ENCODE peak calls at places on chromosomes 3 and 15, in six cellular contexts. H is PC-3; W is occipital lobe; F is CD4-positive, alpha-beta T cell; V is nephron progenitor cell; P is thyroid gland. Z is an unnamed sample.

GRCh38 chr15:57345584-57345983 is 30.7 kb upstream of the CGNL1 start:
- DNase-seq in W (no peak), F (no peak), V (peak; percentile 22), H (peak; percentile 19), P (no peak), Z (no peak)

GRCh38 chr3:113097821-113098516 is 107.2 kb downstream of the GTPBP8 start:
- DNase-seq in W (no peak), F (no peak), P (no peak), H (peak; percentile 97), V (no peak), Z (peak; percentile 82)

GRCh38 chr3:194555175-194556062 is 68.6 kb upstream of the ATP13A3 start:
- DNase-seq in H (no peak), V (no peak), P (peak; percentile 54), W (no peak), F (no peak), Z (no peak)

GRCh38 chr3:32460031-32460749 is 42.5 kb downstream of the CMTM6 start:
- DNase-seq in H (no peak), P (no peak), W (no peak), F (peak; percentile 74), V (peak; percentile 29), Z (no peak)

GRCh38 chr15:50262533-50262932 is 3.0 kb downstream of the HDC start:
- DNase-seq in P (no peak), W (no peak), F (no peak), V (no peak), H (no peak), Z (no peak)

GRCh38 chr15:65249641-65250040 is 37.0 kb downstream of the PARP16 start:
- DNase-seq in H (no peak), V (no peak), W (no peak), P (no peak), F (no peak), Z (no peak)

GRCh38 chr3:165895919-165896318 is 58.7 kb upstream of the BCHE start:
- DNase-seq in H (peak; percentile 51), V (peak; percentile 73), W (no peak), F (no peak), P (no peak), Z (no peak)

GRCh38 chr15:74535388-74536084 is 5.5 kb upstream of the ARID3B start:
- DNase-seq in P (no peak), H (peak; percentile 47), W (no peak), V (no peak), F (no peak), Z (no peak)

GRCh38 chr3:132926098-132926497 is 112.1 kb upstream of the TMEM108 start:
- DNase-seq in V (no peak), F (no peak), W (no peak), P (no peak), H (no peak), Z (no peak)

GRCh38 chr3:99865321-99865720 is 47.7 kb downstream of the CMSS1 start:
- DNase-seq in P (no peak), V (no peak), H (peak; percentile 57), F (no peak), W (no peak), Z (peak; percentile 73)

Z was measured in iris pigment epithelial cell.